ENCODE peak calls at places on chromosome 10, in eight cellular contexts. P is neural crest cell, E is myocyte, D is iPS-NIHi11, R is T47D, O is HFFc6, C is cardiac muscle cell, B is NCI-H1092 treated with DMSO at 0.1 percent for 48 hours. W is an unnamed sample.

GRCh38 chr10:87734987-87735827 is 75.5 kb downstream of the PAPSS2 start:
- DNase-seq in C (peak), E (peak), P (peak), B (peak), O (peak), R (peak), D (peak), W (no peak)

GRCh38 chr10:70490142-70490541 is 11.6 kb downstream of the PALD1 start:
- DNase-seq in B (no peak), C (no peak), R (no peak), P (no peak), D (no peak), O (no peak), E (no peak), W (no peak)

GRCh38 chr10:23994459-23995046 is 214.4 kb upstream of the KIAA1217 start:
- DNase-seq in E (peak), B (no peak), O (peak), P (peak), C (peak), R (peak), D (peak), W (no peak)

GRCh38 chr10:110739811-110740271 is 95.7 kb downstream of the RBM20 start:
- DNase-seq in C (no peak), E (peak), B (no peak), O (no peak), D (no peak), R (no peak), P (peak), W (peak)

GRCh38 chr10:20508921-20509320 is 388.2 kb downstream of the NEBL start:
- DNase-seq in D (no peak), R (no peak), P (no peak), B (no peak), E (no peak), O (no peak), C (no peak), W (no peak)

GRCh38 chr10:331186-331585 is 195.9 kb downstream of the ZMYND11 start:
- DNase-seq in E (no peak), C (no peak), B (no peak), D (no peak), O (no peak), P (no peak), R (no peak), W (no peak)

GRCh38 chr10:120392671-120393079 is 64.4 kb upstream of the PLPP4 start:
- DNase-seq in R (peak), C (no peak), D (no peak), P (no peak), E (no peak), B (no peak), O (no peak), W (no peak)

GRCh38 chr10:12388671-12389070 is 39.3 kb downstream of the CAMK1D start:
- DNase-seq in C (no peak), E (no peak), P (no peak), O (no peak), R (no peak), D (no peak), B (no peak), W (no peak)

GRCh38 chr10:99331207-99331803 is 2.1 kb downstream of the CNNM1 start:
- DNase-seq in R (peak), D (peak), C (no peak), E (no peak), P (no peak), B (no peak), O (peak), W (no peak)

GRCh38 chr10:75959209-75959608 is 527.8 kb downstream of the LRMDA start:
- DNase-seq in D (no peak), R (no peak), P (no peak), O (peak), C (peak), B (no peak), E (peak), W (no peak)

W was measured in cardiac septum.